ENCODE peak calls at places on chromosomes 5 and 9, in ten cellular contexts. One of them, this sample, is unnamed.
A peak's percentile ranks its signal among the peaks of the same experiment; 100 is the strongest.

GRCh38 chr9:136769710-136770191 is 5.4 kb upstream of the LCN15 start:
- DNase-seq in IMR-90: no peak
- DNase-seq in SK-N-SH: peak; percentile 96
- DNase-seq in neuronal stem cell: peak; percentile 52
- DNase-seq in hepatocyte: no peak
- DNase-seq in H1: peak; percentile 88
- DNase-seq in MM.1S: peak; percentile 28
- DNase-seq in GM23338: peak; percentile 90
- DNase-seq in neural progenitor cell: peak; percentile 87
- DNase-seq in fibroblast of lung: no peak
- DNase-seq in this sample: peak; percentile 51

GRCh38 chr9:19409406-19410194 is 791 bp downstream of the ACER2 start:
- DNase-seq in IMR-90: no peak
- DNase-seq in SK-N-SH: peak; percentile 63
- DNase-seq in neuronal stem cell: no peak
- DNase-seq in hepatocyte: peak; percentile 37
- DNase-seq in H1: no peak
- DNase-seq in MM.1S: no peak
- DNase-seq in GM23338: peak; percentile 74
- DNase-seq in neural progenitor cell: peak; percentile 64
- DNase-seq in fibroblast of lung: peak; percentile 12
- DNase-seq in this sample: peak; percentile 55

GRCh38 chr5:96114736-96115466 is 153.2 kb upstream of the ELL2 start:
- DNase-seq in IMR-90: peak; percentile 70
- DNase-seq in SK-N-SH: no peak
- DNase-seq in neuronal stem cell: no peak
- DNase-seq in hepatocyte: no peak
- DNase-seq in H1: no peak
- DNase-seq in MM.1S: no peak
- DNase-seq in GM23338: no peak
- DNase-seq in neural progenitor cell: no peak
- DNase-seq in fibroblast of lung: peak; percentile 64
- DNase-seq in this sample: no peak

GRCh38 chr9:85212887-85213286 is 528.9 kb downstream of the AGTPBP1 start:
- DNase-seq in IMR-90: no peak
- DNase-seq in SK-N-SH: no peak
- DNase-seq in neuronal stem cell: no peak
- DNase-seq in hepatocyte: no peak
- DNase-seq in H1: no peak
- DNase-seq in MM.1S: no peak
- DNase-seq in GM23338: no peak
- DNase-seq in neural progenitor cell: no peak
- DNase-seq in fibroblast of lung: peak; percentile 98
- DNase-seq in this sample: no peak

GRCh38 chr5:78320461-78320860 is 26.0 kb upstream of the AP3B1 start:
- DNase-seq in IMR-90: peak; percentile 69
- DNase-seq in SK-N-SH: peak; percentile 26
- DNase-seq in neuronal stem cell: no peak
- DNase-seq in hepatocyte: peak; percentile 13
- DNase-seq in H1: no peak
- DNase-seq in MM.1S: peak; percentile 25
- DNase-seq in GM23338: peak; percentile 67
- DNase-seq in neural progenitor cell: peak; percentile 42
- DNase-seq in fibroblast of lung: peak; percentile 42
- DNase-seq in this sample: peak; percentile 32

GRCh38 chr9:81182421-81182820 is 506.9 kb downstream of the TLE1 start:
- DNase-seq in IMR-90: peak; percentile 77
- DNase-seq in SK-N-SH: no peak
- DNase-seq in neuronal stem cell: no peak
- DNase-seq in hepatocyte: peak; percentile 13
- DNase-seq in H1: no peak
- DNase-seq in MM.1S: no peak
- DNase-seq in GM23338: no peak
- DNase-seq in neural progenitor cell: no peak
- DNase-seq in fibroblast of lung: peak; percentile 95
- DNase-seq in this sample: no peak

GRCh38 chr5:137888489-137888874 is 775 bp upstream of the PKD2L2 start:
- DNase-seq in IMR-90: no peak
- DNase-seq in SK-N-SH: peak; percentile 44
- DNase-seq in neuronal stem cell: no peak
- DNase-seq in hepatocyte: no peak
- DNase-seq in H1: no peak
- DNase-seq in MM.1S: peak; percentile 45
- DNase-seq in GM23338: no peak
- DNase-seq in neural progenitor cell: peak; percentile 8
- DNase-seq in fibroblast of lung: peak; percentile 1
- DNase-seq in this sample: no peak

GRCh38 chr5:54115768-54116403 is 194.5 kb downstream of the ARL15 start:
- DNase-seq in IMR-90: peak; percentile 36
- DNase-seq in SK-N-SH: peak; percentile 9
- DNase-seq in neuronal stem cell: no peak
- DNase-seq in hepatocyte: no peak
- DNase-seq in H1: no peak
- DNase-seq in MM.1S: no peak
- DNase-seq in GM23338: no peak
- DNase-seq in neural progenitor cell: no peak
- DNase-seq in fibroblast of lung: peak; percentile 21
- DNase-seq in this sample: no peak

GRCh38 chr9:8241201-8241600 is 441.6 kb upstream of the DMAC1 start:
- DNase-seq in IMR-90: no peak
- DNase-seq in SK-N-SH: no peak
- DNase-seq in neuronal stem cell: no peak
- DNase-seq in hepatocyte: no peak
- DNase-seq in H1: no peak
- DNase-seq in MM.1S: no peak
- DNase-seq in GM23338: no peak
- DNase-seq in neural progenitor cell: no peak
- DNase-seq in fibroblast of lung: no peak
- DNase-seq in this sample: no peak

GRCh38 chr5:171606414-171607024 is 179.1 kb upstream of the SMIM23 start:
- DNase-seq in IMR-90: peak; percentile 10
- DNase-seq in SK-N-SH: no peak
- DNase-seq in neuronal stem cell: no peak
- DNase-seq in hepatocyte: no peak
- DNase-seq in H1: no peak
- DNase-seq in MM.1S: peak; percentile 34
- DNase-seq in GM23338: peak; percentile 43
- DNase-seq in neural progenitor cell: no peak
- DNase-seq in fibroblast of lung: no peak
- DNase-seq in this sample: peak; percentile 39

GRCh38 chr9:5671711-5672353 is 42.9 kb downstream of the RIC1 start:
- DNase-seq in IMR-90: no peak
- DNase-seq in SK-N-SH: no peak
- DNase-seq in neuronal stem cell: no peak
- DNase-seq in hepatocyte: peak; percentile 19
- DNase-seq in H1: no peak
- DNase-seq in MM.1S: peak; percentile 85
- DNase-seq in GM23338: no peak
- DNase-seq in neural progenitor cell: peak; percentile 7
- DNase-seq in fibroblast of lung: no peak
- DNase-seq in this sample: peak; percentile 87

GRCh38 chr5:112534564-112534963 is 115.5 kb upstream of the EPB41L4A start:
- DNase-seq in IMR-90: no peak
- DNase-seq in SK-N-SH: no peak
- DNase-seq in neuronal stem cell: no peak
- DNase-seq in hepatocyte: no peak
- DNase-seq in H1: no peak
- DNase-seq in MM.1S: no peak
- DNase-seq in GM23338: no peak
- DNase-seq in neural progenitor cell: no peak
- DNase-seq in fibroblast of lung: no peak
- DNase-seq in this sample: no peak

GRCh38 chr5:112532654-112533314 is 113.7 kb upstream of the EPB41L4A start:
- DNase-seq in IMR-90: no peak
- DNase-seq in SK-N-SH: no peak
- DNase-seq in neuronal stem cell: no peak
- DNase-seq in hepatocyte: no peak
- DNase-seq in H1: no peak
- DNase-seq in MM.1S: no peak
- DNase-seq in GM23338: no peak
- DNase-seq in neural progenitor cell: no peak
- DNase-seq in fibroblast of lung: no peak
- DNase-seq in this sample: no peak

GRCh38 chr5:112533315-112533867 is 114.3 kb upstream of the EPB41L4A start:
- DNase-seq in IMR-90: no peak
- DNase-seq in SK-N-SH: no peak
- DNase-seq in neuronal stem cell: no peak
- DNase-seq in hepatocyte: peak; percentile 55
- DNase-seq in H1: no peak
- DNase-seq in MM.1S: no peak
- DNase-seq in GM23338: peak; percentile 43
- DNase-seq in neural progenitor cell: no peak
- DNase-seq in fibroblast of lung: no peak
- DNase-seq in this sample: peak; percentile 4

GRCh38 chr5:112535339-112535738 is 116.3 kb upstream of the EPB41L4A start:
- DNase-seq in IMR-90: no peak
- DNase-seq in SK-N-SH: no peak
- DNase-seq in neuronal stem cell: no peak
- DNase-seq in hepatocyte: no peak
- DNase-seq in H1: no peak
- DNase-seq in MM.1S: no peak
- DNase-seq in GM23338: no peak
- DNase-seq in neural progenitor cell: no peak
- DNase-seq in fibroblast of lung: no peak
- DNase-seq in this sample: no peak

GRCh38 chr5:112534067-112534466 is 115.0 kb upstream of the EPB41L4A start:
- DNase-seq in IMR-90: no peak
- DNase-seq in SK-N-SH: no peak
- DNase-seq in neuronal stem cell: no peak
- DNase-seq in hepatocyte: no peak
- DNase-seq in H1: no peak
- DNase-seq in MM.1S: no peak
- DNase-seq in GM23338: no peak
- DNase-seq in neural progenitor cell: no peak
- DNase-seq in fibroblast of lung: no peak
- DNase-seq in this sample: no peak
- H2AFZ ChIP-seq in IMR-90: no peak overlapping the region
- H2AFZ ChIP-seq in SK-N-SH: no peak overlapping the region
- H2AFZ ChIP-seq in neuronal stem cell: no peak overlapping the region
- H2AFZ ChIP-seq in hepatocyte: no peak overlapping the region
- H2AFZ ChIP-seq in H1: no peak overlapping the region
- H2AFZ ChIP-seq in MM.1S: no peak overlapping the region
- H2AFZ ChIP-seq in GM23338: no peak overlapping the region
- H2AFZ ChIP-seq in neural progenitor cell: no peak overlapping the region
- H2AFZ ChIP-seq in fibroblast of lung: no peak overlapping the region
- H2AFZ ChIP-seq in this sample: no peak overlapping the region

DNA sequence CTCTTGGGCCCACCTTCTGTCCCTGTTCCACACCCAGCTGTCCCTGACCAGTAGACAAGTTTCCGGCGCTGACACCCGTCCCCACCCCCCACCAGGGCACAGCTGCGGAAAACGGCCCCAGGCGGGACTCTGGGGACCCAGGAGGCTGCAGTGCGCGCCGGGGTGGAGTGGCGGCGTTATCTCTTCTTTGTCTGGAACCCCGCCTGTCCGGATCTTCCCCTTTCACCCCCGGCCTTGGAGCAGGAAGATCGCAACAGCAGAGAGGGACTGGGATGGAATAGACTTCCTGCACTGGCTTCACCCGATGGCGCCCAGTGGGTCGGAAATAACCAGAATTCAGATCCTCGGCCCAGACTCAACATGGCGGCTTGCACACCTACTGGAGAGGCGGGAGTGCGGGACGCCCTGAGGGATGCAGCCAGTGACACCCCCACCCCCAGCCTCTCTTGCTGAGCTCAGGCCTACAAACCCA is 4.7 kb downstream of the PAX5 start:
- DNase-seq in IMR-90: no peak
- DNase-seq in SK-N-SH: no peak
- DNase-seq in neuronal stem cell: no peak
- DNase-seq in hepatocyte: no peak
- DNase-seq in H1: peak; percentile 61
- DNase-seq in MM.1S: no peak
- DNase-seq in GM23338: peak; percentile 54
- DNase-seq in neural progenitor cell: peak; percentile 46
- DNase-seq in fibroblast of lung: no peak
- DNase-seq in this sample: peak; percentile 85
- H2AFZ ChIP-seq in IMR-90: peak overlapping the region; percentile 22
- H2AFZ ChIP-seq in SK-N-SH: no peak overlapping the region
- H2AFZ ChIP-seq in neuronal stem cell: no peak overlapping the region
- H2AFZ ChIP-seq in hepatocyte: no peak overlapping the region
- H2AFZ ChIP-seq in H1: peak overlapping the region; percentile 76
- H2AFZ ChIP-seq in MM.1S: no peak overlapping the region
- H2AFZ ChIP-seq in GM23338: peak overlapping the region; percentile 99
- H2AFZ ChIP-seq in neural progenitor cell: peak overlapping the region; percentile 52
- H2AFZ ChIP-seq in fibroblast of lung: no peak overlapping the region
- H2AFZ ChIP-seq in this sample: no peak overlapping the region

GRCh38 chr5:172793577-172794488 is 22.8 kb upstream of the DUSP1 start:
- DNase-seq in IMR-90: peak; percentile 79
- DNase-seq in SK-N-SH: no peak
- DNase-seq in neuronal stem cell: no peak
- DNase-seq in hepatocyte: no peak
- DNase-seq in H1: no peak
- DNase-seq in MM.1S: no peak
- DNase-seq in GM23338: no peak
- DNase-seq in neural progenitor cell: no peak
- DNase-seq in fibroblast of lung: peak; percentile 64
- DNase-seq in this sample: no peak
- H2AFZ ChIP-seq in IMR-90: peak overlapping the region; percentile 60
- H2AFZ ChIP-seq in SK-N-SH: peak overlapping the region; percentile 50
- H2AFZ ChIP-seq in neuronal stem cell: peak overlapping the region; percentile 78
- H2AFZ ChIP-seq in hepatocyte: no peak overlapping the region
- H2AFZ ChIP-seq in H1: no peak overlapping the region
- H2AFZ ChIP-seq in MM.1S: no peak overlapping the region
- H2AFZ ChIP-seq in GM23338: peak overlapping the region; percentile 28
- H2AFZ ChIP-seq in neural progenitor cell: no peak overlapping the region
- H2AFZ ChIP-seq in fibroblast of lung: no peak overlapping the region
- H2AFZ ChIP-seq in this sample: no peak overlapping the region

GRCh38 chr5:148740966-148741742 is 85.3 kb upstream of the ADRB2 start:
- DNase-seq in IMR-90: peak; percentile 85
- DNase-seq in SK-N-SH: peak; percentile 39
- DNase-seq in neuronal stem cell: peak; percentile 33
- DNase-seq in hepatocyte: peak; percentile 61
- DNase-seq in H1: no peak
- DNase-seq in MM.1S: peak; percentile 61
- DNase-seq in GM23338: peak; percentile 56
- DNase-seq in neural progenitor cell: peak; percentile 29
- DNase-seq in fibroblast of lung: peak; percentile 53
- DNase-seq in this sample: peak; percentile 58
- H2AFZ ChIP-seq in IMR-90: no peak overlapping the region
- H2AFZ ChIP-seq in SK-N-SH: no peak overlapping the region
- H2AFZ ChIP-seq in neuronal stem cell: no peak overlapping the region
- H2AFZ ChIP-seq in hepatocyte: no peak overlapping the region
- H2AFZ ChIP-seq in H1: no peak overlapping the region
- H2AFZ ChIP-seq in MM.1S: no peak overlapping the region
- H2AFZ ChIP-seq in GM23338: peak overlapping the region; percentile 4
- H2AFZ ChIP-seq in neural progenitor cell: no peak overlapping the region
- H2AFZ ChIP-seq in fibroblast of lung: peak overlapping the region; percentile 43
- H2AFZ ChIP-seq in this sample: no peak overlapping the region

GRCh38 chr5:71905804-71906711 is 187.0 kb downstream of the CARTPT start:
- DNase-seq in IMR-90: no peak
- DNase-seq in SK-N-SH: peak; percentile 35
- DNase-seq in neuronal stem cell: no peak
- DNase-seq in hepatocyte: no peak
- DNase-seq in H1: no peak
- DNase-seq in MM.1S: no peak
- DNase-seq in GM23338: no peak
- DNase-seq in neural progenitor cell: no peak
- DNase-seq in fibroblast of lung: peak; percentile 26
- DNase-seq in this sample: no peak
- H2AFZ ChIP-seq in IMR-90: peak overlapping the region; percentile 62
- H2AFZ ChIP-seq in SK-N-SH: no peak overlapping the region
- H2AFZ ChIP-seq in neuronal stem cell: peak overlapping the region; percentile 11
- H2AFZ ChIP-seq in hepatocyte: no peak overlapping the region
- H2AFZ ChIP-seq in H1: no peak overlapping the region
- H2AFZ ChIP-seq in MM.1S: no peak overlapping the region
- H2AFZ ChIP-seq in GM23338: no peak overlapping the region
- H2AFZ ChIP-seq in neural progenitor cell: no peak overlapping the region
- H2AFZ ChIP-seq in fibroblast of lung: no peak overlapping the region
- H2AFZ ChIP-seq in this sample: no peak overlapping the region

This sample was measured in OCI-LY7.